ENCODE peak calls at places on chromosome 6, in six cellular contexts. One of them, this sample, is unnamed.

GRCh38 chr6:41039060-41039998 is at the start of gene UNC5CL:
- DNase-seq in GM12878: no peak
- DNase-seq in H1: no peak
- DNase-seq in SK-N-SH: peak
- DNase-seq in K562: peak
- DNase-seq in HepG2: peak
- DNase-seq in this sample: no peak

GRCh38 chr6:28443112-28443773 is at the start of gene ZSCAN23:
- DNase-seq in K562: no peak
- DNase-seq in GM12878: peak
- DNase-seq in H1: peak
- DNase-seq in SK-N-SH: peak
- DNase-seq in HepG2: peak
- DNase-seq in this sample: peak

GRCh38 chr6:150877928-150878327 is 12.4 kb downstream of the MTHFD1L start:
- DNase-seq in K562: no peak
- DNase-seq in GM12878: no peak
- DNase-seq in H1: no peak
- DNase-seq in HepG2: peak
- DNase-seq in SK-N-SH: no peak
- DNase-seq in this sample: no peak

GRCh38 chr6:7587631-7588100 is 2.3 kb upstream of the SNRNP48 start:
- DNase-seq in GM12878: no peak
- DNase-seq in H1: no peak
- DNase-seq in K562: no peak
- DNase-seq in SK-N-SH: no peak
- DNase-seq in HepG2: no peak
- DNase-seq in this sample: no peak

GRCh38 chr6:137736048-137736846 is 130.8 kb upstream of the TNFAIP3 start:
- DNase-seq in HepG2: no peak
- DNase-seq in K562: no peak
- DNase-seq in H1: no peak
- DNase-seq in GM12878: no peak
- DNase-seq in SK-N-SH: no peak
- DNase-seq in this sample: no peak

GRCh38 chr6:170371091-170371490 is 64.5 kb downstream of the FAM120B start:
- DNase-seq in SK-N-SH: no peak
- DNase-seq in K562: no peak
- DNase-seq in H1: no peak
- DNase-seq in HepG2: no peak
- DNase-seq in GM12878: no peak
- DNase-seq in this sample: no peak

GRCh38 chr6:129635396-129636164 is 74.4 kb downstream of the ARHGAP18 start:
- DNase-seq in H1: no peak
- DNase-seq in HepG2: no peak
- DNase-seq in K562: no peak
- DNase-seq in SK-N-SH: no peak
- DNase-seq in GM12878: no peak
- DNase-seq in this sample: no peak

GRCh38 chr6:136113736-136114173 is 136.4 kb downstream of the MTFR2 start:
- DNase-seq in H1: no peak
- DNase-seq in HepG2: no peak
- DNase-seq in GM12878: no peak
- DNase-seq in SK-N-SH: peak
- DNase-seq in K562: no peak
- DNase-seq in this sample: peak

GRCh38 chr6:125598422-125598821 is 151.0 kb upstream of the HEY2 start:
- DNase-seq in K562: no peak
- DNase-seq in SK-N-SH: no peak
- DNase-seq in HepG2: no peak
- DNase-seq in H1: no peak
- DNase-seq in GM12878: no peak
- DNase-seq in this sample: peak

GRCh38 chr6:146547889-146548288 is 4.3 kb downstream of the RAB32 start:
- DNase-seq in GM12878: no peak
- DNase-seq in HepG2: no peak
- DNase-seq in SK-N-SH: no peak
- DNase-seq in K562: no peak
- DNase-seq in H1: no peak
- DNase-seq in this sample: no peak

GRCh38 chr6:33288942-33289783 is at the start of the genes PFDN6 and WDR46:
- DNase-seq in SK-N-SH: peak
- DNase-seq in GM12878: peak
- DNase-seq in K562: peak
- DNase-seq in H1: no peak
- DNase-seq in HepG2: peak
- DNase-seq in this sample: peak

GRCh38 chr6:113971786-113972185 is 838 bp upstream of the HDAC2 start:
- DNase-seq in K562: no peak
- DNase-seq in HepG2: no peak
- DNase-seq in SK-N-SH: no peak
- DNase-seq in H1: no peak
- DNase-seq in GM12878: no peak
- DNase-seq in this sample: peak

GRCh38 chr6:50829898-50830439 is 11.3 kb downstream of the TFAP2B start:
- DNase-seq in SK-N-SH: no peak
- DNase-seq in K562: no peak
- DNase-seq in HepG2: no peak
- DNase-seq in H1: no peak
- DNase-seq in GM12878: no peak
- DNase-seq in this sample: no peak

GRCh38 chr6:126148853-126149252 is 162.5 kb downstream of the TRMT11 start:
- DNase-seq in K562: no peak
- DNase-seq in H1: no peak
- DNase-seq in SK-N-SH: no peak
- DNase-seq in GM12878: no peak
- DNase-seq in HepG2: no peak
- DNase-seq in this sample: no peak

GRCh38 chr6:27753668-27754407 is 158.4 kb downstream of the OR2B2 start:
- DNase-seq in HepG2: peak
- DNase-seq in SK-N-SH: peak
- DNase-seq in H1: peak
- DNase-seq in K562: peak
- DNase-seq in GM12878: peak
- DNase-seq in this sample: peak

GRCh38 chr6:8108031-8108660 is 5.8 kb upstream of the EEF1E1 start:
- DNase-seq in GM12878: no peak
- DNase-seq in H1: no peak
- DNase-seq in SK-N-SH: no peak
- DNase-seq in K562: peak
- DNase-seq in HepG2: peak
- DNase-seq in this sample: no peak

GRCh38 chr6:80932364-80932763 is 820.1 kb downstream of the TENT5A start:
- DNase-seq in HepG2: no peak
- DNase-seq in K562: no peak
- DNase-seq in SK-N-SH: no peak
- DNase-seq in H1: no peak
- DNase-seq in GM12878: no peak
- DNase-seq in this sample: no peak

GRCh38 chr6:51885957-51886356 is 201.5 kb downstream of the PKHD1 start:
- DNase-seq in SK-N-SH: no peak
- DNase-seq in H1: no peak
- DNase-seq in HepG2: no peak
- DNase-seq in GM12878: no peak
- DNase-seq in K562: no peak
- DNase-seq in this sample: no peak

GRCh38 chr6:41901882-41902519 is 6.8 kb upstream of the USP49 start:
- DNase-seq in GM12878: no peak
- DNase-seq in HepG2: no peak
- DNase-seq in H1: no peak
- DNase-seq in SK-N-SH: no peak
- DNase-seq in K562: peak
- DNase-seq in this sample: no peak

GRCh38 chr6:45132059-45132458 is 196.1 kb upstream of the RUNX2 start:
- DNase-seq in GM12878: no peak
- DNase-seq in SK-N-SH: no peak
- DNase-seq in H1: no peak
- DNase-seq in K562: no peak
- DNase-seq in HepG2: no peak
- DNase-seq in this sample: no peak

GRCh38 chr6:17233531-17233930 is 47.6 kb upstream of the RBM24 start:
- DNase-seq in GM12878: no peak
- DNase-seq in K562: no peak
- DNase-seq in HepG2: peak
- DNase-seq in SK-N-SH: no peak
- DNase-seq in H1: no peak
- DNase-seq in this sample: no peak

GRCh38 chr6:10082385-10082784 is 332.5 kb downstream of the TFAP2A start:
- DNase-seq in H1: no peak
- DNase-seq in HepG2: no peak
- DNase-seq in SK-N-SH: no peak
- DNase-seq in K562: no peak
- DNase-seq in GM12878: no peak
- DNase-seq in this sample: peak

GRCh38 chr6:3522561-3523287 is 65.9 kb upstream of the SLC22A23 start:
- DNase-seq in K562: no peak
- DNase-seq in H1: no peak
- DNase-seq in SK-N-SH: no peak
- DNase-seq in GM12878: no peak
- DNase-seq in HepG2: no peak
- DNase-seq in this sample: no peak

GRCh38 chr6:139020689-139021088 is 7.9 kb upstream of the ABRACL start:
- DNase-seq in SK-N-SH: no peak
- DNase-seq in H1: no peak
- DNase-seq in GM12878: no peak
- DNase-seq in HepG2: no peak
- DNase-seq in K562: no peak
- DNase-seq in this sample: no peak

GRCh38 chr6:47674673-47675072 is 23.7 kb upstream of the ADGRF4 start:
- DNase-seq in H1: no peak
- DNase-seq in GM12878: no peak
- DNase-seq in HepG2: no peak
- DNase-seq in K562: no peak
- DNase-seq in SK-N-SH: no peak
- DNase-seq in this sample: no peak

GRCh38 chr6:132190097-132190814 is 211.0 kb downstream of the MOXD1 start:
- DNase-seq in GM12878: no peak
- DNase-seq in K562: no peak
- DNase-seq in HepG2: no peak
- DNase-seq in SK-N-SH: no peak
- DNase-seq in H1: no peak
- DNase-seq in this sample: no peak

GRCh38 chr6:104118274-104118673 is 741.4 kb downstream of the HACE1 start:
- DNase-seq in HepG2: no peak
- DNase-seq in GM12878: no peak
- DNase-seq in H1: no peak
- DNase-seq in SK-N-SH: no peak
- DNase-seq in K562: no peak
- DNase-seq in this sample: no peak
- TF ChIP-seq GABPA in HepG2: no peak
- TF ChIP-seq GABPA in GM12878: no peak
- TF ChIP-seq GABPA in H1: no peak
- TF ChIP-seq GABPA in SK-N-SH: no peak
- TF ChIP-seq GABPA in K562: no peak
- TF ChIP-seq GABPA in this sample: no peak

DNA sequence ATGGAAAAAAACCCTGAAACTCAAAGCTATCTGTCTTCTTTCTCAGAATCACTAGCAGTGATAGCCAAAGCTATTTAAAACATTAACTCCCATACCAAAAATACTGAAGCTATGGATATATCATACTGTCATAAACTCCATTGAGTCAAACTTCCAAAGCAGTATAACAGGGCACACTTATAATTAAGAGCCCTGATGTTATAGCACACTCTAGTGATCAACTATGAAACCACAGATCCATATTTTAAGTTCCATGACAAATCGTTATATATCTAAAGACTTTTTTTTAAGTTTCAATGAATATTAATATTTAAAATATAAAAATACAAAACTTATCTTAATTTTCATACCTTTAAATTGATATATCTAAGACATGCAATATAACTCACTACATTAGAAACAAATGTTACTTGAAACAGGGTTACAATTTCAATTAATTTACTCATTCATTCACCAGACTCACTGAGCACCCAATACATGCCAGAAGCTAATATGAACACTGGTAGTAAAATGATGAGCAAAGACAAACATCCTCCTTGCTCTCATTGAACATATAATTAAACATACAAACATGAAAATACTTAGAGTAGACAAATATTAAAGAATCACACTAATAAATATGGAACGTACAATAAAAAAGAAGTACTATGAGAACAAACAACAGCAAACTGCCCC is 69.3 kb downstream of the IBTK start:
- DNase-seq in GM12878: no peak
- DNase-seq in H1: no peak
- DNase-seq in K562: no peak
- DNase-seq in SK-N-SH: peak
- DNase-seq in HepG2: peak
- DNase-seq in this sample: no peak
- TF ChIP-seq CTCF in GM12878: no peak
- TF ChIP-seq CTCF in H1: no peak
- TF ChIP-seq CTCF in K562: peak
- TF ChIP-seq CTCF in SK-N-SH: peak
- TF ChIP-seq CTCF in HepG2: peak
- TF ChIP-seq CTCF in this sample: no peak

GRCh38 chr6:118780728-118781127 is 113.2 kb upstream of the ASF1A start:
- DNase-seq in SK-N-SH: no peak
- DNase-seq in HepG2: no peak
- DNase-seq in H1: no peak
- DNase-seq in GM12878: no peak
- DNase-seq in K562: no peak
- DNase-seq in this sample: no peak

GRCh38 chr6:118775381-118775780 is 118.6 kb upstream of the ASF1A start:
- DNase-seq in H1: no peak
- DNase-seq in K562: no peak
- DNase-seq in HepG2: no peak
- DNase-seq in GM12878: no peak
- DNase-seq in SK-N-SH: no peak
- DNase-seq in this sample: no peak

GRCh38 chr6:118774596-118774995 is 119.4 kb upstream of the ASF1A start:
- DNase-seq in GM12878: no peak
- DNase-seq in HepG2: no peak
- DNase-seq in K562: no peak
- DNase-seq in SK-N-SH: no peak
- DNase-seq in H1: no peak
- DNase-seq in this sample: no peak

GRCh38 chr6:118772886-118773285 is 121.1 kb upstream of the ASF1A start:
- DNase-seq in HepG2: no peak
- DNase-seq in SK-N-SH: no peak
- DNase-seq in H1: no peak
- DNase-seq in K562: no peak
- DNase-seq in GM12878: no peak
- DNase-seq in this sample: no peak

GRCh38 chr6:118776607-118777549 is 117.1 kb upstream of the ASF1A start:
- DNase-seq in GM12878: peak
- DNase-seq in HepG2: peak
- DNase-seq in K562: peak
- DNase-seq in H1: no peak
- DNase-seq in SK-N-SH: peak
- DNase-seq in this sample: peak
- H3K4me3 ChIP-seq in GM12878: no peak
- H3K4me3 ChIP-seq in HepG2: no peak
- H3K4me3 ChIP-seq in K562: no peak
- H3K4me3 ChIP-seq in H1: no peak
- H3K4me3 ChIP-seq in SK-N-SH: no peak
- H3K4me3 ChIP-seq in this sample: no peak

GRCh38 chr6:109515781-109516409 is 32.9 kb upstream of the ZBTB24 start:
- DNase-seq in H1: no peak
- DNase-seq in HepG2: no peak
- DNase-seq in SK-N-SH: no peak
- DNase-seq in GM12878: no peak
- DNase-seq in K562: no peak
- DNase-seq in this sample: no peak
- TF ChIP-seq GABPA in H1: no peak
- TF ChIP-seq GABPA in HepG2: no peak
- TF ChIP-seq GABPA in SK-N-SH: no peak
- TF ChIP-seq GABPA in GM12878: no peak
- TF ChIP-seq GABPA in K562: no peak
- TF ChIP-seq GABPA in this sample: no peak

This sample was measured in HL-60.